ENCODE peak calls at places on chromosome 13, in six cellular contexts. R is GM23248, S is spleen, B is aorta, V is IMR-90, M is pancreas. W is an unnamed sample.

GRCh38 chr13:37869756-37870488 is at the start of gene TRPC4:
- DNase-seq in B (peak), M (peak), R (peak), V (peak), S (peak), W (peak)

GRCh38 chr13:100514788-100515409 is 73.7 kb downstream of the GGACT start:
- DNase-seq in V (peak), M (peak), B (peak), R (peak), S (peak), W (peak)

GRCh38 chr13:20873348-20873747 is 29.2 kb downstream of the XPO4 start:
- DNase-seq in S (no peak), V (peak), R (peak), M (no peak), B (no peak), W (no peak)

GRCh38 chr13:66805657-66806056 is 424.5 kb downstream of the PCDH9 start:
- DNase-seq in M (no peak), B (no peak), R (no peak), V (peak), S (no peak), W (peak)

GRCh38 chr13:59176775-59177174 is 987.0 kb downstream of the DIAPH3 start:
- DNase-seq in B (no peak), S (no peak), M (no peak), V (no peak), R (no peak), W (no peak)

GRCh38 chr13:109667754-109668360 is 118.5 kb downstream of the IRS2 start:
- DNase-seq in B (no peak), S (no peak), R (no peak), M (no peak), V (no peak), W (no peak)

GRCh38 chr13:110127986-110128511 is 178.9 kb downstream of the COL4A1 start:
- DNase-seq in B (no peak), M (no peak), S (no peak), V (peak), R (peak), W (no peak)

GRCh38 chr13:31538067-31539042 is 201.0 kb upstream of the RXFP2 start:
- DNase-seq in M (no peak), R (peak), B (no peak), S (no peak), V (peak), W (no peak)

GRCh38 chr13:37175996-37176395 is 70.5 kb upstream of the CSNK1A1L start:
- DNase-seq in V (peak), S (no peak), R (peak), M (no peak), B (no peak), W (no peak)

GRCh38 chr13:31987535-31988170 is 43.9 kb upstream of the FRY start:
- DNase-seq in V (no peak), M (no peak), B (no peak), S (no peak), R (no peak), W (no peak)

GRCh38 chr13:46530084-46530935 is 22.7 kb upstream of the LRCH1 start:
- DNase-seq in B (no peak), R (peak), M (no peak), S (no peak), V (peak), W (no peak)

GRCh38 chr13:38872693-38873092 is 117.9 kb downstream of the STOML3 start:
- DNase-seq in B (no peak), V (peak), M (peak), R (peak), S (no peak), W (peak)

GRCh38 chr13:90015565-90016507 is 1331.7 kb upstream of the MIR17HG start:
- DNase-seq in R (no peak), V (no peak), B (no peak), M (no peak), S (no peak), W (no peak)

GRCh38 chr13:40149611-40150283 is 494.3 kb downstream of the COG6 start:
- DNase-seq in B (peak), R (peak), V (peak), M (no peak), S (no peak), W (peak)

GRCh38 chr13:66887088-66887487 is 343.0 kb downstream of the PCDH9 start:
- DNase-seq in V (peak), B (no peak), S (no peak), M (no peak), R (no peak), W (no peak)

GRCh38 chr13:24746618-24747247 is 17.2 kb upstream of the RNF17 start:
- DNase-seq in M (no peak), R (peak), S (no peak), V (no peak), B (no peak), W (no peak)

GRCh38 chr13:28583661-28584091 is 75.3 kb upstream of the POMP start:
- DNase-seq in S (no peak), M (no peak), V (peak), R (peak), B (no peak), W (no peak)

GRCh38 chr13:36673838-36674326 is at the start of gene SERTM1:
- DNase-seq in M (peak), V (no peak), B (no peak), R (peak), S (peak), W (no peak)

GRCh38 chr13:102846261-102847015 is 606 bp downstream of the ERCC5 start:
- DNase-seq in S (peak), V (peak), R (peak), M (no peak), B (peak), W (peak)

GRCh38 chr13:48251616-48252081 is 18.6 kb downstream of the ITM2B start:
- DNase-seq in B (no peak), S (no peak), V (peak), M (no peak), R (peak), W (no peak)
- H3K27ac ChIP-seq in B (no peak), S (peak), V (no peak), M (no peak), R (peak), W (no peak)

DNA sequence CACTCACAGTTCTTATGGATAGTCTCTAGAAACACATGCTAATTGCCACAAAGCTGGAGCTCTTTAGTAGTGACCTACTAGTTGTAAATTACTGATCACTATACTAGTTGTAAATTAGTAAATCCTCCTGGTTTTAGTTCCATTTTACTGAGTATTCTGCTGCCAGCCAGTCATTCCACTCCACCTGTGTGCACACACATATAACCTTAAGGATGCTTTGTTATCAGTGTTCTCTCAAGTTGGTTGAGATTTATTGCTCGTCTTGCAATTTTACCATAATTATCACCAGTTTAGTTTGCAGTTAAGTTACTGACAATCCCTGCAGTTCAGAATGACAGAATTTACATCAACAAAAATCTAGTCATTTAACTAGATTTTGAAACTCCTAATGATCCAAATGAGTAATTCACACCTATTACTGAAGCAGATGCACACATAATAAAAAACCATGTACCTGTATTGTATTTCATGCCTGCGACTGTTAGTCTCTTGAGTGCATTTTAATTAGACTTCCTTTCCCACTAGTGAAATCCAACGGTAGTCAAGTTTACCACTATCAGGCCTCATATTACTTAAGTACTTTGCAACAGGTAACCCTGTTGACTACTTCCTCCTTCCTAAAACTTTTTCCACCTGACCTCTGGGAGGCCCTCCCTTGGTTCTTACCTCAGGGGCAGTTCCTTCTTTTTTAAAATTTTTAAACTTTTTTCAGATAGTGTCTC is 7.6 kb downstream of the TPT1 start:
- DNase-seq in V (no peak), B (no peak), S (no peak), M (no peak), R (no peak), W (no peak)
- H3K27ac ChIP-seq in V (no peak), B (no peak), S (peak), M (no peak), R (peak), W (no peak)

DNA sequence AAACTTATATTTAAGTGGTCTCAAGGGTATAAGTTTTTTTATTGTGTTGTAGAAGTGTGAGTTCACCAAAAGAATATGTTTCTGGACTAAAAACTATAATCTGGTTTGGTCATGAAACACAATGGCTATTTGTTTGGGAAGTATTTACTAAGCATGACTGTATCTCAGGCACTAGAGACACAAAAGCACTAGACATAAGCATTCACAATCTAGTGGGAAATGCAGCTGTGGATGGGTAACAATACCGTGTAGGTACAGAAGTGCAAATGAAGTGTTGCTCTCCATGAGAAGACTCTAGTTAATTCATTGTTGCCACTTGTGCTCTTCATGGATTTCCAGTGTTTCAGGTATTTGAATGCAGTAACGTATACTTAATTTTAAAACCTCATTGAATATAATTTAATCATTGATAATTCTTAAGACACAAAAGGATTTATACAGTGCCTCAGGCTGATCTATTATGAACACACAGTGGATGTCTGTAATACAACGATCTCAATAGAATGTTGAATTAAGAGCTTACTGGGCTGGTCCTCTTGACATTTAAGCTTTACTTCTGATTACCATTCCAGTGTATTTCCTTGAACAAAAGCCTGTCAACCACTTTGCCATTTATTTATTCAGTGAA is 50.9 kb downstream of the TPT1 start:
- DNase-seq in R (no peak), B (no peak), V (no peak), S (no peak), M (no peak), W (no peak)
- H3K27ac ChIP-seq in R (no peak), B (no peak), V (no peak), S (no peak), M (no peak), W (no peak)

GRCh38 chr13:112723771-112724170 is 33.9 kb downstream of the ATP11A start:
- DNase-seq in M (no peak), S (peak), B (no peak), R (no peak), V (no peak), W (no peak)

GRCh38 chr13:112720814-112721197 is 31.0 kb downstream of the ATP11A start:
- DNase-seq in V (no peak), M (no peak), S (peak), B (no peak), R (no peak), W (no peak)

GRCh38 chr13:112724788-112725345 is 35.0 kb downstream of the ATP11A start:
- DNase-seq in M (no peak), B (no peak), S (peak), V (no peak), R (no peak), W (no peak)

GRCh38 chr13:112721198-112722104 is 31.6 kb downstream of the ATP11A start:
- DNase-seq in B (no peak), S (peak), M (no peak), R (no peak), V (no peak), W (no peak)

GRCh38 chr13:112722433-112723250 is 32.8 kb downstream of the ATP11A start:
- DNase-seq in B (no peak), S (peak), M (no peak), V (peak), R (peak), W (peak)
- H3K27ac ChIP-seq in B (peak), S (peak), M (peak), V (peak), R (no peak), W (peak)

GRCh38 chr13:85519363-85519762 is 279.9 kb downstream of the SLITRK6 start:
- DNase-seq in B (no peak), V (no peak), S (no peak), R (no peak), M (no peak), W (no peak)
- H3K27ac ChIP-seq in B (no peak), V (no peak), S (no peak), R (no peak), M (no peak), W (no peak)

DNA sequence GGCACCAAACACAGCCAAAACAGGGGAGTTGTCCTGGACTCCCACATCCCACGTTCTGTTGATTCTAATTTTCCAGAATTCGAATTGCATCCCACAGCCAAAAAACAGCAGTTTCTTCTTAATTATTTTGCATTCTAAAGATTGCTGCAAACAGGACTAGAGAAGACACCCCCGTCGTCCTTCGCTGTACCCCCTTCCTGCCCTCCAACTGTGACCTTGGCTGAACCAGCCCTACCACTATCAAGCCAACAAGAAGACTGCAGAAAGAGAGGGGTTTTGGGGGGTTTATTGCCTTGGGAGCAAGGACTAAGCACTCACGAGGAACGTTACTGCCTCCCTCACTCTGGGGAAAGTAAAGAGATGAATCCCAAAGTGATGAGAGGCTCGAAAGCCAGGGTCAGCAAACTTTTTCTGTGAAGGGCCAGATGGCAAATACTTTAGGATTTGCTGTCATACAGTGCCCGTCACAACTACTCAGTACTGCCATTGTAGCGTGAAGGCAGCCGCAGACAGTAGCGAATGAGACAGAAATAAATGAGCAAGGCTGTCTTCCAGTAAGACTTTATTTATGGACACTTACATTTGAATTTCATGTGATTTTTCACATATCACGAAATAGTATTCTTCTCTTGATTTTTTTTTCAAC is 32.5 kb upstream of the KATNAL1 start:
- DNase-seq in V (no peak), S (no peak), B (no peak), R (peak), M (no peak), W (no peak)
- H3K27ac ChIP-seq in V (peak), S (peak), B (peak), R (peak), M (no peak), W (peak)